ENCODE peak calls at places on chromosomes 1 and 21, in five cellular contexts. V is heart right ventricle, W is hepatocyte, Z is fibroblast of lung, K is D721Med. T is an unnamed sample.

GRCh38 chr1:23772049-23772853 is 6.0 kb upstream of the PITHD1 start:
- DNase-seq in V (peak), K (no peak), Z (peak), W (peak), T (peak)

GRCh38 chr1:36099681-36100341 is 11.1 kb downstream of the ADPRS start:
- DNase-seq in V (peak), Z (peak), W (peak), K (peak), T (peak)

GRCh38 chr1:33396188-33397124 is 34.4 kb downstream of the PHC2 start:
- DNase-seq in V (no peak), W (no peak), K (no peak), Z (peak), T (no peak)

GRCh38 chr21:38716942-38717341 is 88.8 kb upstream of the ETS2 start:
- DNase-seq in Z (peak), V (no peak), K (no peak), W (no peak), T (no peak)

GRCh38 chr1:147292635-147293251 is 50.3 kb downstream of the CHD1L start:
- DNase-seq in Z (peak), K (no peak), W (no peak), V (no peak), T (no peak)

GRCh38 chr21:18248171-18248570 is 3.5 kb downstream of the CHODL start:
- DNase-seq in V (no peak), W (no peak), Z (no peak), K (no peak), T (no peak)

GRCh38 chr1:111882986-111883560 is 106.4 kb downstream of the KCND3 start:
- DNase-seq in W (no peak), V (no peak), K (no peak), Z (no peak), T (no peak)

GRCh38 chr1:201488817-201489581 is 17.9 kb downstream of the CSRP1 start:
- DNase-seq in W (peak), V (peak), Z (peak), K (no peak), T (no peak)

GRCh38 chr1:24443241-24443656 is 27.6 kb downstream of the NIPAL3 start:
- DNase-seq in W (no peak), V (no peak), Z (peak), K (no peak), T (no peak)

GRCh38 chr1:222554177-222554576 is 6.3 kb upstream of the HHIPL2 start:
- DNase-seq in V (no peak), Z (no peak), K (no peak), W (no peak), T (no peak)

GRCh38 chr1:55716151-55716550 is 501.0 kb upstream of the USP24 start:
- DNase-seq in K (no peak), W (no peak), V (no peak), Z (peak), T (no peak)

GRCh38 chr1:25049190-25049589 is 119.1 kb upstream of the RUNX3 start:
- DNase-seq in W (no peak), Z (no peak), K (no peak), V (no peak), T (no peak)

GRCh38 chr1:113890816-113891215 is 3.4 kb upstream of the BCL2L15 start:
- DNase-seq in Z (no peak), K (no peak), V (no peak), W (no peak), T (no peak)

GRCh38 chr1:115496904-115497527 is 144.8 kb upstream of the VANGL1 start:
- DNase-seq in W (peak), K (no peak), V (no peak), Z (peak), T (no peak)

GRCh38 chr1:117606608-117607261 is 887 bp downstream of the TENT5C start:
- DNase-seq in Z (peak), K (no peak), W (peak), V (no peak), T (peak)

GRCh38 chr1:2165636-2166035 is 28.9 kb downstream of the FAAP20 start:
- DNase-seq in K (no peak), Z (no peak), W (no peak), V (no peak), T (no peak)

GRCh38 chr1:2168090-2168489 is 26.5 kb downstream of the FAAP20 start:
- DNase-seq in K (no peak), W (no peak), Z (no peak), V (no peak), T (no peak)

GRCh38 chr1:2168535-2168934 is 26.0 kb downstream of the FAAP20 start:
- DNase-seq in V (no peak), W (no peak), K (no peak), Z (no peak), T (no peak)

GRCh38 chr1:2166254-2166653 is 28.3 kb downstream of the FAAP20 start:
- DNase-seq in V (no peak), Z (no peak), K (no peak), W (no peak), T (no peak)

DNA sequence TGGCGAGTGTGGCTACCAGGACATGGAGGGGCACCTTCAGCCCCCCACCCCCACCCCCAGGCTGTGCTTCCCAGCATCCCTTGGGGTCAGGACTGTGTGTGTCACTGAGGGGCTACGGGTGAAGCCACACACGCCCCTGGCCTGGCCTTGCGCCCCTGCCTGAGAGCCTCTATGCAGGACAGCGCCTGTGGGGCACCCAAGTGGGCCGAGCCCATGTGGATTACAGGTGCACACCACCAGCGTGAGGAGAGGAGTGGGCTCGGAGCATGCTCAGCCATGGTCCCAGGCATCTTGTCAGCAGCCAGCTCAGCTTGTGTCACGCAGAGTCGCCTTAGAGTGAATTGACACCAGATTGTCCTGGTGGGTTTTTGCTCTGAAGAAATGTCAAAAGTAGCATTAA is 27.9 kb downstream of the FAAP20 start:
- DNase-seq in V (no peak), Z (no peak), W (no peak), K (no peak), T (no peak)
- TF ChIP-seq CTCF in V (no peak), Z (no peak), W (no peak), K (no peak), T (no peak)

GRCh38 chr1:17841944-17842343 is 86.8 kb downstream of the ACTL8 start:
- DNase-seq in W (no peak), Z (no peak), K (no peak), V (no peak), T (no peak)
- TF ChIP-seq CTCF in W (no peak), Z (no peak), K (no peak), V (no peak), T (no peak)

GRCh38 chr1:49995734-49996133 is 28.0 kb downstream of the AGBL4 start:
- DNase-seq in K (no peak), V (no peak), W (no peak), Z (no peak), T (no peak)
- TF ChIP-seq CTCF in K (no peak), V (no peak), W (no peak), Z (no peak), T (no peak)

GRCh38 chr1:18922848-18923475 is 20.6 kb upstream of the ALDH4A1 start:
- DNase-seq in K (no peak), W (no peak), V (no peak), Z (no peak), T (no peak)
- TF ChIP-seq CTCF in K (no peak), W (no peak), V (no peak), Z (no peak), T (no peak)

DNA sequence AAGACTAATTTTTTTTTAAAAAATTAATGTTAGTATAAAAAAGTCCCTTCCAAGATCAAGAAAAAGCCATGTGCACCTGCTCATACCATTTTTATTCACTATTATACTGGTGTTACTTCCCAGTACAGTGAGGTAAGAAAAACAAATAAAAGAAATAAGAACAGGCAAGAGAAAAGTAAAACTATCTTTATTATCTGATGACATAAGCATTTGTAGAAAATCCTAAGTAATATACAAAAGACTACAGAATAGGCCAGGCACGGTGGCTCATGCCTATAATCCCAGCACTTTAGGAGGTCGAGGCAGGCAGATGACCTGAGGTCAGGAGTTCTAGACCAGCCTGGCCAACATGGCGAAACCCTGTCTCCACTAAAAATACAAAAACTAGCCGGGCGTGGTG is 65.3 kb downstream of the SRSF11 start:
- DNase-seq in K (no peak), V (no peak), Z (no peak), W (no peak), T (no peak)
- TF ChIP-seq CTCF in K (no peak), V (no peak), Z (no peak), W (no peak), T (no peak)

GRCh38 chr1:242129103-242129502 is 130.2 kb upstream of the MAP1LC3C start:
- DNase-seq in Z (no peak), W (peak), V (no peak), K (no peak), T (no peak)
- TF ChIP-seq CTCF in Z (no peak), W (no peak), V (no peak), K (peak), T (no peak)